ENCODE peak calls at places on chromosomes 13 and 19, in seven cellular contexts. C, R, T, Z, E, U and A are unnamed samples. For H3K4me1, the result is how much of the 10 kb centered on the place peaks cover.

GRCh38 chr13:69912576-69913074 is 195.0 kb upstream of the ATXN8OS start:
- DNase-seq in C (no peak), R (no peak), T (no peak), Z (no peak), E (no peak), U (no peak), A (no peak)

GRCh38 chr13:75258159-75258782 is 223.7 kb downstream of the TBC1D4 start:
- DNase-seq in C (no peak), R (peak), T (no peak), Z (no peak), E (no peak), U (no peak), A (no peak)

GRCh38 chr13:109665211-109665610 is 121.2 kb downstream of the IRS2 start:
- DNase-seq in C (no peak), R (no peak), T (no peak), Z (no peak), E (no peak), U (no peak), A (no peak)

GRCh38 chr13:25292301-25292700 is 5.0 kb upstream of the MTMR6 start:
- DNase-seq in C (no peak), R (no peak), T (no peak), Z (no peak), E (no peak), U (no peak), A (no peak)

GRCh38 chr13:67230774-67231480 is 791 bp upstream of the PCDH9 start:
- DNase-seq in C (no peak), R (peak), T (peak), Z (peak), E (no peak), U (peak), A (peak)

GRCh38 chr19:29269641-29270040 is 56.7 kb upstream of the UQCRFS1 start:
- DNase-seq in C (no peak), R (no peak), T (no peak), Z (no peak), E (no peak), U (no peak), A (no peak)

GRCh38 chr13:107941345-107942029 is 273.8 kb downstream of the LIG4 start:
- DNase-seq in C (no peak), R (no peak), T (no peak), Z (no peak), E (no peak), U (no peak), A (no peak)

GRCh38 chr13:32384702-32385101 is 43.2 kb downstream of the N4BP2L1 start:
- DNase-seq in C (no peak), R (no peak), T (no peak), Z (no peak), E (no peak), U (no peak), A (no peak)

GRCh38 chr19:12126707-12127106 is 13.4 kb downstream of the ZNF20 start:
- DNase-seq in C (no peak), R (no peak), T (no peak), Z (no peak), E (no peak), U (no peak), A (peak)

GRCh38 chr19:14472202-14472961 is 2.8 kb downstream of the PTGER1 start:
- DNase-seq in C (no peak), R (peak), T (peak), Z (peak), E (peak), U (peak), A (peak)

GRCh38 chr19:47697863-47698609 is 15.2 kb upstream of the EHD2 start:
- DNase-seq in C (no peak), R (peak), T (peak), Z (peak), E (no peak), U (peak), A (peak)

GRCh38 chr19:10517361-10517759 is at the start of gene S1PR5:
- DNase-seq in C (no peak), R (no peak), T (no peak), Z (no peak), E (no peak), U (no peak), A (no peak)

GRCh38 chr13:64912141-64912540 is 2318.0 kb downstream of the PCDH9 start:
- DNase-seq in C (no peak), R (peak), T (no peak), Z (no peak), E (no peak), U (no peak), A (no peak)

GRCh38 chr13:101970339-101970738 is 431.5 kb downstream of the FGF14 start:
- DNase-seq in C (no peak), R (no peak), T (no peak), Z (no peak), E (no peak), U (no peak), A (no peak)

GRCh38 chr13:93529961-93530360 is 303.4 kb downstream of the GPC6 start:
- DNase-seq in C (no peak), R (no peak), T (no peak), Z (no peak), E (no peak), U (no peak), A (no peak)

GRCh38 chr19:40659116-40659515 is 31.3 kb downstream of the NUMBL start:
- DNase-seq in C (no peak), R (no peak), T (no peak), Z (no peak), E (no peak), U (no peak), A (no peak)

GRCh38 chr13:108044929-108045328 is 170.4 kb downstream of the LIG4 start:
- DNase-seq in C (no peak), R (no peak), T (no peak), Z (no peak), E (no peak), U (no peak), A (no peak)

GRCh38 chr13:101916108-101916757 is 463.8 kb downstream of the ITGBL1 start:
- DNase-seq in C (no peak), R (no peak), T (no peak), Z (peak), E (no peak), U (peak), A (no peak)

GRCh38 chr13:111907341-111907880 is 159.5 kb upstream of the SOX1 start:
- DNase-seq in C (no peak), R (no peak), T (no peak), Z (no peak), E (no peak), U (no peak), A (no peak)

GRCh38 chr13:39684531-39685137 is 29.2 kb downstream of the COG6 start:
- DNase-seq in C (no peak), R (peak), T (no peak), Z (no peak), E (no peak), U (no peak), A (no peak)

DNA sequence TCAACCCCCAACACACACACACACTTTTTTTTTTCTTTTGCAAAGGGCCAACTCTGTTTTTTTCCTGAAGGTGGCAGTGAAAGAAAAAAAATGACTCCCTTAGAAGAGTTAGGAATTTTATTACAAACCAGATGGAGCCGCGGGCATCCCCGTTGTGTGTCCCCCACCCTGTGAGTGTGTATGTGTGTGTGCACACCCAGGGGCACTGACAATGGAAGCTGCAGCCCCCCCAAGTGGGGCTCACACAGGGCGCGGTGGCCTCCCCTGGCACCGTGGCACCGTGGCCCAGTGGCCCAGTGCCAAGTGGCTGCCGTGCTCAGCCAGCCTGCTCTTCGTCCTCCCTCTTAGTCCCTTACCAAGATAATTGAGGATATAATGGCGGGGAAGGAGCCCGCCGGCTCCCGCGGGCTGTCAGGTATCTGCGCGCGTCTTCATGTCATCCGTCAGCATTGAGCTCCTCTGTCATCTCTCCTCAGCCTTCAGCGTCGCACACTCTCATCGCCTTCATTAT is 314.1 kb downstream of the ZNF536 start:
- DNase-seq in C (no peak), R (no peak), T (no peak), Z (no peak), E (no peak), U (no peak), A (no peak)
- TF ChIP-seq CTCF in C (no peak), R (no peak), T (no peak), Z (no peak), E (no peak), U (no peak), A (no peak)

GRCh38 chr19:50050406-50051223 is 24.8 kb downstream of the ZNF473 start:
- DNase-seq in C (peak), R (peak), T (peak), Z (peak), E (peak), U (peak), A (peak)
- H3K4me3 ChIP-seq in C (peak), R (peak), T (peak), Z (peak), E (peak), U (peak), A (no peak)

GRCh38 chr19:5002143-5002542 is 33.2 kb downstream of the KDM4B start:
- DNase-seq in C (no peak), R (no peak), T (no peak), Z (no peak), E (no peak), U (no peak), A (no peak)
- H3K4me1 ChIP-seq in C (under half), R (under half), T (under half), Z (under half), E (under half), U (under half), A (under half)

GRCh38 chr13:44438234-44438579 is 64.6 kb downstream of the SERP2 start:
- DNase-seq in C (no peak), R (no peak), T (no peak), Z (no peak), E (no peak), U (no peak), A (no peak)
- TF ChIP-seq CTCF in C (no peak), R (no peak), T (no peak), Z (no peak), E (no peak), U (no peak), A (no peak)

GRCh38 chr19:39419003-39419402 is 6.5 kb downstream of the PLEKHG2 start:
- DNase-seq in C (no peak), R (no peak), T (no peak), Z (no peak), E (no peak), U (no peak), A (peak)
- H3K4me3 ChIP-seq in C (no peak), R (no peak), T (no peak), Z (no peak), E (no peak), U (no peak), A (no peak)

GRCh38 chr13:50589651-50590054 is 253.8 kb downstream of the DLEU7 start:
- DNase-seq in C (no peak), R (no peak), T (no peak), Z (no peak), E (no peak), U (no peak), A (no peak)
- H3K4me1 ChIP-seq in C (under half), R (under half), T (under half), Z (under half), E (under half), U (under half), A (under half)

GRCh38 chr13:27783111-27783510 is 9.2 kb upstream of the GSX1 start:
- DNase-seq in C (no peak), R (peak), T (no peak), Z (no peak), E (no peak), U (peak), A (no peak)
- TF ChIP-seq CTCF in C (no peak), R (no peak), T (peak), Z (peak), E (no peak), U (no peak), A (no peak)

GRCh38 chr13:76725211-76725610 is 161.0 kb downstream of the KCTD12 start:
- DNase-seq in C (no peak), R (peak), T (no peak), Z (no peak), E (no peak), U (no peak), A (no peak)

GRCh38 chr13:76722782-76723181 is 163.4 kb downstream of the KCTD12 start:
- DNase-seq in C (no peak), R (no peak), T (no peak), Z (no peak), E (no peak), U (no peak), A (no peak)

GRCh38 chr13:76720827-76721226 is 165.4 kb downstream of the KCTD12 start:
- DNase-seq in C (no peak), R (no peak), T (no peak), Z (no peak), E (no peak), U (no peak), A (no peak)

GRCh38 chr13:76720416-76720815 is 165.8 kb downstream of the KCTD12 start:
- DNase-seq in C (no peak), R (no peak), T (no peak), Z (no peak), E (no peak), U (no peak), A (no peak)

DNA sequence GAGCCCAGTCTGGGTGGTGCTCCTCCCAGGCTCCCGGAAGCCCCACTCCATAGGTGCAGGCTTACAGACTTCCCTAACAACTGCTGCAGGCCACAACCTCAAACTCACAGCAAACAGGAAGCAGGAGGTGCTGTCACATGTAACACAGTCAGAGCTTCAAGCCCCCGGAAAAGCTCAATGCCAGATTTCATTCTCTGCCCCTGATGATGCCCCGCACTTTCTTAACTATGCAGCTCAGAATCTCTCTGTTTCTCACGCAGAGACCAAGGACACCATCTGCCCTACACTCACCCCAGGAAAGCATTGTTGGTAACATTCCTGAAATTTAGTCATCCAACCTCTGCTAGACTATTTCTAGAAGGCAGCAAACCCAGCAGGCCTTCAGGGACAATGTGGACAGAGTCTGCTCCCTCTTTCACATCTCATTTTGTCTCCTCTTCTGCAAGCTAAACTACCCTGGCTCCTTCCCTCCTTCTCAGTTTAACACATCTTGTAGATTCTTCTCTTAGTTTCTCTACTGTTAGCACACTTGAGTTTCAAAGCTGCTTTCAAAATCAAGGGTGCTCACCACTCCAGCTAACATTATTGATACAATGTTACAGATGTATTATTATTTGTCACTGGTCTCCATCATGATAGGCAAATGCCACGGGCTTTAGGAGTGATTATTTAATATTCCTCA is 162.5 kb downstream of the KCTD12 start:
- DNase-seq in C (no peak), R (peak), T (no peak), Z (peak), E (no peak), U (peak), A (no peak)
- H3K4me3 ChIP-seq in C (no peak), R (no peak), T (no peak), Z (no peak), E (no peak), U (no peak), A (no peak)

GRCh38 chr13:23541221-23541620 is 29.0 kb upstream of the TNFRSF19 start:
- DNase-seq in C (no peak), R (no peak), T (no peak), Z (no peak), E (no peak), U (no peak), A (no peak)
- H3K4me1 ChIP-seq in C (under half), R (under half), T (under half), Z (under half), E (under half), U (under half), A (under half)

DNA sequence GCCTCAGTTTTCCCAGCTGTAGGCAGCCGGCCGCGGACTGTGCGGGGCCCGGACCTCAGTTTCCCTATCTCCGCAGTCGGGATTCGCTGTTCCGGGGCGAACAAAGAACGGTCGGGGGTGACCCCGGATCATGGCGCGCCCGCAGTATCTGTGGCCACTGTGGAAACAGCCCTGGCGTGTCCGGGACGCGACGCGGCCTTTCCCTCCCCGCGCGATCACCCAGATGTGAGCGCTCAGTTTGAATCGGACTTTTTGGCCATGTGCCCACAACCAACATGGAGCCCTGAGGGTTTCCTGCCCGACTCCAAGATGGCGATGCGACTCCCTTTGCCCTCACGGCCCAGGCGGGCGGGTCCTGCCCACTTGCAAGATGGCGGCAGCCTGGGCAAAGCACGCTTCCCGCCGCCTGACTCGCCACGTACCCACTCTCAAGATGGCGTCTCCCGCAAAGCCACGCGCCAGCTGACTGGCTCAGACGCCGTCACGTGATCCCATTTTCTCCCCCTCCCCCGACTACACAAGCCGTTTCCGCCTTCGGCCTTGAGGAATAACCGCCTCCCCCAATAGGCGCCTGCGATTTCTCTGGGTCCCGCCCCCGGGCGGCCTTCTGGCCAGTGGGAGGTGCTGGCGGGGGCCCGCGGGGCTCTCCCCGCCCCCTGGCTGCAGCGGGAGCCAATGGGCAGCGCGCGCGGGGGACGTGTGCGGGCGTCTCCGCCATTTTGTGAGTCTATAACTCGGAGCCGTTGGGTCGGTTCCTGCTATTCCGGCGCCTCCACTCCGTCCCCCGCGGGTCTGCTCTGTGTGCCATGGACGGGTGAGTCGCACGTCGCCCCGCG is at the start of gene PTBP1:
- DNase-seq in C (peak), R (peak), T (peak), Z (peak), E (peak), U (peak), A (peak)
- TF ChIP-seq CTCF in C (no peak), R (no peak), T (no peak), Z (no peak), E (no peak), U (no peak), A (no peak)